ENCODE peak calls at places on chromosomes 3 and 15, in nine cellular contexts. One of them, this sample, is unnamed.

GRCh38 chr3:69294014-69294771 is 91.7 kb downstream of the FRMD4B start:
- DNase-seq in AG04450: no peak
- DNase-seq in Peyer's patch: no peak
- DNase-seq in CD8-positive, alpha-beta T cell: no peak
- DNase-seq in CD4-positive, alpha-beta T cell: no peak
- DNase-seq in neural progenitor cell: no peak
- DNase-seq in GM23248: peak
- DNase-seq in A549: peak
- DNase-seq in substantia nigra: no peak
- DNase-seq in this sample: no peak

GRCh38 chr3:118955914-118956556 is 78.6 kb downstream of the IGSF11 start:
- DNase-seq in A549: no peak
- DNase-seq in substantia nigra: no peak
- DNase-seq in AG04450: no peak
- DNase-seq in GM23248: no peak
- DNase-seq in CD4-positive, alpha-beta T cell: no peak
- DNase-seq in neural progenitor cell: no peak
- DNase-seq in CD8-positive, alpha-beta T cell: no peak
- DNase-seq in Peyer's patch: no peak
- DNase-seq in this sample: no peak

GRCh38 chr3:127709320-127710060 is 36.7 kb downstream of the ABTB1 start:
- DNase-seq in neural progenitor cell: no peak
- DNase-seq in GM23248: peak
- DNase-seq in Peyer's patch: peak
- DNase-seq in AG04450: no peak
- DNase-seq in CD4-positive, alpha-beta T cell: no peak
- DNase-seq in A549: no peak
- DNase-seq in substantia nigra: no peak
- DNase-seq in CD8-positive, alpha-beta T cell: no peak
- DNase-seq in this sample: no peak

GRCh38 chr3:105899528-105899927 is 30.7 kb upstream of the CBLB start:
- DNase-seq in neural progenitor cell: no peak
- DNase-seq in substantia nigra: no peak
- DNase-seq in A549: peak
- DNase-seq in CD4-positive, alpha-beta T cell: no peak
- DNase-seq in CD8-positive, alpha-beta T cell: no peak
- DNase-seq in GM23248: peak
- DNase-seq in AG04450: no peak
- DNase-seq in Peyer's patch: no peak
- DNase-seq in this sample: no peak

GRCh38 chr3:173214576-173214975 is 73.5 kb upstream of the SPATA16 start:
- DNase-seq in AG04450: no peak
- DNase-seq in Peyer's patch: no peak
- DNase-seq in CD8-positive, alpha-beta T cell: no peak
- DNase-seq in substantia nigra: no peak
- DNase-seq in CD4-positive, alpha-beta T cell: no peak
- DNase-seq in neural progenitor cell: no peak
- DNase-seq in GM23248: no peak
- DNase-seq in A549: no peak
- DNase-seq in this sample: no peak

GRCh38 chr3:52327486-52328290 is 11.6 kb downstream of the DNAH1 start:
- DNase-seq in CD8-positive, alpha-beta T cell: no peak
- DNase-seq in GM23248: no peak
- DNase-seq in substantia nigra: no peak
- DNase-seq in A549: no peak
- DNase-seq in AG04450: no peak
- DNase-seq in Peyer's patch: no peak
- DNase-seq in neural progenitor cell: no peak
- DNase-seq in CD4-positive, alpha-beta T cell: no peak
- DNase-seq in this sample: no peak

GRCh38 chr3:181935915-181936314 is 224.2 kb downstream of the SOX2 start:
- DNase-seq in CD4-positive, alpha-beta T cell: no peak
- DNase-seq in GM23248: no peak
- DNase-seq in CD8-positive, alpha-beta T cell: no peak
- DNase-seq in A549: no peak
- DNase-seq in neural progenitor cell: no peak
- DNase-seq in substantia nigra: no peak
- DNase-seq in Peyer's patch: no peak
- DNase-seq in AG04450: no peak
- DNase-seq in this sample: no peak

GRCh38 chr15:63918901-63919348 is 85.2 kb upstream of the HERC1 start:
- DNase-seq in CD8-positive, alpha-beta T cell: no peak
- DNase-seq in A549: no peak
- DNase-seq in AG04450: no peak
- DNase-seq in CD4-positive, alpha-beta T cell: no peak
- DNase-seq in Peyer's patch: no peak
- DNase-seq in neural progenitor cell: no peak
- DNase-seq in GM23248: no peak
- DNase-seq in substantia nigra: no peak
- DNase-seq in this sample: no peak

GRCh38 chr3:38088679-38089078 is 48.2 kb downstream of the ACAA1 start:
- DNase-seq in CD8-positive, alpha-beta T cell: no peak
- DNase-seq in neural progenitor cell: no peak
- DNase-seq in GM23248: no peak
- DNase-seq in CD4-positive, alpha-beta T cell: no peak
- DNase-seq in Peyer's patch: no peak
- DNase-seq in A549: no peak
- DNase-seq in substantia nigra: no peak
- DNase-seq in AG04450: no peak
- DNase-seq in this sample: no peak

GRCh38 chr3:118495243-118495642 is 539.4 kb downstream of the IGSF11 start:
- DNase-seq in CD8-positive, alpha-beta T cell: no peak
- DNase-seq in substantia nigra: no peak
- DNase-seq in Peyer's patch: no peak
- DNase-seq in neural progenitor cell: no peak
- DNase-seq in GM23248: no peak
- DNase-seq in AG04450: no peak
- DNase-seq in A549: no peak
- DNase-seq in CD4-positive, alpha-beta T cell: no peak
- DNase-seq in this sample: no peak

GRCh38 chr3:116770815-116771450 is 61.4 kb downstream of the TUSC7 start:
- DNase-seq in neural progenitor cell: peak
- DNase-seq in CD4-positive, alpha-beta T cell: no peak
- DNase-seq in CD8-positive, alpha-beta T cell: no peak
- DNase-seq in GM23248: peak
- DNase-seq in A549: peak
- DNase-seq in substantia nigra: peak
- DNase-seq in Peyer's patch: peak
- DNase-seq in AG04450: peak
- DNase-seq in this sample: peak

GRCh38 chr3:69197922-69198540 is 75.6 kb upstream of the LMOD3 start:
- DNase-seq in AG04450: no peak
- DNase-seq in CD4-positive, alpha-beta T cell: peak
- DNase-seq in substantia nigra: no peak
- DNase-seq in A549: no peak
- DNase-seq in GM23248: no peak
- DNase-seq in CD8-positive, alpha-beta T cell: peak
- DNase-seq in neural progenitor cell: no peak
- DNase-seq in Peyer's patch: peak
- DNase-seq in this sample: no peak

GRCh38 chr3:158097571-158098553 is 8.4 kb downstream of the SHOX2 start:
- DNase-seq in A549: peak
- DNase-seq in neural progenitor cell: peak
- DNase-seq in AG04450: no peak
- DNase-seq in substantia nigra: no peak
- DNase-seq in CD8-positive, alpha-beta T cell: peak
- DNase-seq in CD4-positive, alpha-beta T cell: peak
- DNase-seq in GM23248: no peak
- DNase-seq in Peyer's patch: peak
- DNase-seq in this sample: no peak

GRCh38 chr3:123377173-123377740 is 71.6 kb downstream of the ADCY5 start:
- DNase-seq in neural progenitor cell: no peak
- DNase-seq in A549: no peak
- DNase-seq in GM23248: no peak
- DNase-seq in AG04450: no peak
- DNase-seq in Peyer's patch: peak
- DNase-seq in substantia nigra: no peak
- DNase-seq in CD4-positive, alpha-beta T cell: no peak
- DNase-seq in CD8-positive, alpha-beta T cell: no peak
- DNase-seq in this sample: no peak

GRCh38 chr3:15272431-15273196 is 59.8 kb downstream of the SH3BP5 start:
- DNase-seq in CD8-positive, alpha-beta T cell: no peak
- DNase-seq in Peyer's patch: peak
- DNase-seq in CD4-positive, alpha-beta T cell: no peak
- DNase-seq in substantia nigra: peak
- DNase-seq in neural progenitor cell: no peak
- DNase-seq in A549: no peak
- DNase-seq in AG04450: no peak
- DNase-seq in GM23248: no peak
- DNase-seq in this sample: no peak

DNA sequence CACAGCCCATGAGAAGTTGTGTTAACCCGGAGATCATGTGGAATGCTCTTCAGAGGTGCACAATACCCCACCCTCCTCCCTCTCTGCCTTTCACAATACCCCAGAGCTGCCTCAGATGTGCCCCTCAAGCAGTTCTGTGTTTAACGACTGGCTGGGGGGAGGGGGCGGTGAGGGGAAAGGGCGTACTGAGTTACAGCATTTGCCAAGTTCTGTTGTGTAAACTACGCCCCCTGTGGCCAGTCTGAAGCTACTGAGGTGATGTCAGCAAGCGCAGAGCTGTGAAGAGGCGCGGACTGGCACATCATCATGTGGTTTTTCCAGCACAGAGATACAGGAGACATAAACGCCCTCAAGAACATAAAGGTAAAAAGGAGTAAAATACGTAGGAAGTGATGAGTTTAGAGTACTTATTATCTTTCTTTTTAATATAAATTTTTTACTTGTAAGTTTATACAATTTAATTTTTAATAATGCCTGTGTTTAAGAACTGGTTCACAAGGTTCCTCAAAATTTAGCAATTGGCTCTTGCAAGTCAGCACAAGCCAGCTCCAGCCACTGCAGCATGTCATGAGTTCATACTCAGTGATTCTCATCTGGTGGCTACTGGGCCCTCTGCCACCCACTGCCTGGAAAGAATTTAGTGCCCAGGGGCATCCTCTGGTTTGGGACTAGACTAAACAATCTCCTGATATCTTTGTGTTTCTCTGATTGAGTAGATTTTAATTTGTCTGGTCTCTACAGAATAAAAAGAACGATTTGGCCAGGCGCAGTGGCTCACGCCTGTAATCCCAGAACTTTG is 1.7 kb downstream of the EPB42 start:
- DNase-seq in Peyer's patch: no peak
- DNase-seq in CD4-positive, alpha-beta T cell: no peak
- DNase-seq in AG04450: no peak
- DNase-seq in neural progenitor cell: peak
- DNase-seq in substantia nigra: no peak
- DNase-seq in A549: peak
- DNase-seq in CD8-positive, alpha-beta T cell: no peak
- DNase-seq in GM23248: peak
- DNase-seq in this sample: no peak
- H3K27ac ChIP-seq in Peyer's patch: no peak
- H3K27ac ChIP-seq in CD4-positive, alpha-beta T cell: no peak
- H3K27ac ChIP-seq in AG04450: no peak
- H3K27ac ChIP-seq in neural progenitor cell: no peak
- H3K27ac ChIP-seq in substantia nigra: no peak
- H3K27ac ChIP-seq in A549: no peak
- H3K27ac ChIP-seq in CD8-positive, alpha-beta T cell: no peak
- H3K27ac ChIP-seq in GM23248: no peak
- H3K27ac ChIP-seq in this sample: no peak

DNA sequence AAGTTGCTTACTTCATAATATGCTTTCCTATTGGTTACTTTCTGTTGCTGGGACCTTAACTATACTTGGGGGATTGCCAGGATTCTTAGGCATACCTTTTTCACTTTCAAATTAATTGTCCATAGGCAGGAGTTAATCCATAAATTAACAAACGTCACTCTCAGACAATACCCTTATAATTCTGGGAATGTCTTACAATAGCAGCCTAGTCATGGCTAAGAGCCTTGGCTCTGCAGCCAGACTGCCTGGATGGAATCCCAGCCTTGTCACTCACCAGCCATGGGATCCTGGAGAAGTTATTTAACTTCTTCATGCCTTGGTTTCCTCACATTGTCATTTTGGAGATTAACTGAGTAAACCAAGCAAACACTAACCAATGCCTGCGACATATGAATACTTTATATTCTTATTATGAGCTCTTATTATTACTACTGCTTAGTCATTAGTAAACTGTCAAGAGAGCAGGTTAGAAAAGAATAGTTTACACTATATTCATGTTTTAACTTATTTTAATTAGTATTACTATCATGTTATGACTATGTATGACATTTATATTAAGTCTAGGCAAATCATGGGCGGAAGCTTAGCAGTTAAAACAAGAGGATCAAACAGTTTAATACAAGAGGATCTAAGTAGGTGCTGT is 29.0 kb downstream of the GYG1 start:
- DNase-seq in CD8-positive, alpha-beta T cell: no peak
- DNase-seq in CD4-positive, alpha-beta T cell: no peak
- DNase-seq in substantia nigra: peak
- DNase-seq in A549: no peak
- DNase-seq in neural progenitor cell: no peak
- DNase-seq in AG04450: no peak
- DNase-seq in Peyer's patch: no peak
- DNase-seq in GM23248: peak
- DNase-seq in this sample: no peak
- H3K27ac ChIP-seq in CD8-positive, alpha-beta T cell: no peak
- H3K27ac ChIP-seq in CD4-positive, alpha-beta T cell: no peak
- H3K27ac ChIP-seq in substantia nigra: no peak
- H3K27ac ChIP-seq in A549: no peak
- H3K27ac ChIP-seq in neural progenitor cell: no peak
- H3K27ac ChIP-seq in AG04450: no peak
- H3K27ac ChIP-seq in Peyer's patch: no peak
- H3K27ac ChIP-seq in GM23248: no peak
- H3K27ac ChIP-seq in this sample: no peak

DNA sequence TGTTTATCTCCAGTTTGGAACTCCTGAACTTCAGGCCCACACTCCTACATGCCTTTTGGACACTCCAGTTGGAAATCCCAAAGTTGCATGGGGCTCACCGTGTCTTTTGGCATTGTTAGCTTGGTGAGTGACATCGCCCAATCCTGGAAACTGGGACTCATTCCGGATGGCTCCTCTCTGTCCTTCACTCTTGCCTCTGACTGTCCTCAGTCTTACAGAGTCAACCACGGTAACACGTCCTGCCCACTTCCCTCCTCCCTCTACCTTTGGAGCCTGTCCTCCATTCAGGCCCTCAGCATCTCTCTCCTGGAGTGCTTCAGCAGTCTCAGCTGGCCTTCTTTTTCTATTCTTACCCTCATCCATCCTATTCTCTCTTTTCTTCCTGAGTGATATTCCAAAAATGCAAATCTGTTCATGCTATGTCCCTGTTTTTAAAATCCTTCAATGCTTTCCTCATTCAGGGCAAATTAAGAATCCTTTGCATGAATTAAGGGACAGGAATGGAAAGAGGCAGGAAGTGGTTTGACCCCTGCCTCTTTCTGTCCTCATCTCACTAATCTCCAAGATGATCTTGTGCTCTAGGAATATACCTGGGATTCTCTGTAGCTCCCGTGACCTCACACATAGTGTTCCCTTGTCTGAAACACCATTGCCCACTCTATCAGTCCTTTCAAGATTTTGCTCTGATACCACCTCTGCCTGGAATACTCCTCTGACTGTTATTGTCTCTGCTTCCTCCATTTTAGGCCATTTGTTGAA is 42.5 kb downstream of the LPP start:
- DNase-seq in A549: no peak
- DNase-seq in substantia nigra: no peak
- DNase-seq in GM23248: peak
- DNase-seq in neural progenitor cell: no peak
- DNase-seq in Peyer's patch: no peak
- DNase-seq in CD4-positive, alpha-beta T cell: no peak
- DNase-seq in CD8-positive, alpha-beta T cell: no peak
- DNase-seq in AG04450: no peak
- DNase-seq in this sample: no peak
- H3K27ac ChIP-seq in A549: no peak
- H3K27ac ChIP-seq in substantia nigra: no peak
- H3K27ac ChIP-seq in GM23248: peak
- H3K27ac ChIP-seq in neural progenitor cell: no peak
- H3K27ac ChIP-seq in Peyer's patch: no peak
- H3K27ac ChIP-seq in CD4-positive, alpha-beta T cell: no peak
- H3K27ac ChIP-seq in CD8-positive, alpha-beta T cell: no peak
- H3K27ac ChIP-seq in AG04450: no peak
- H3K27ac ChIP-seq in this sample: no peak

GRCh38 chr3:152314677-152315353 is 46.1 kb downstream of the MBNL1 start:
- DNase-seq in GM23248: no peak
- DNase-seq in CD4-positive, alpha-beta T cell: no peak
- DNase-seq in A549: no peak
- DNase-seq in CD8-positive, alpha-beta T cell: no peak
- DNase-seq in neural progenitor cell: no peak
- DNase-seq in AG04450: no peak
- DNase-seq in Peyer's patch: no peak
- DNase-seq in substantia nigra: no peak
- DNase-seq in this sample: no peak
- H3K27ac ChIP-seq in GM23248: peak
- H3K27ac ChIP-seq in CD4-positive, alpha-beta T cell: no peak
- H3K27ac ChIP-seq in A549: no peak
- H3K27ac ChIP-seq in CD8-positive, alpha-beta T cell: no peak
- H3K27ac ChIP-seq in neural progenitor cell: no peak
- H3K27ac ChIP-seq in AG04450: no peak
- H3K27ac ChIP-seq in Peyer's patch: no peak
- H3K27ac ChIP-seq in substantia nigra: peak
- H3K27ac ChIP-seq in this sample: no peak

This sample was measured in tibial nerve.